ENCODE peak calls at places on chromosome 10, in eight cellular contexts. J is brain microvascular endothelial cell; S is lower lobe of right lung; P is stimulated activated CD4-positive, alpha-beta T cell treated with anti-CD3 and anti-CD28 coated beads, Interleukin-15, amount 100 ng/mL, for 1 hour; Q is left cardiac atrium; N is fibroblast of pulmonary artery; B is HCT116; M is activated T-helper 1 cell treated with Interleukin-2 at 50 U/mL for 16 hours. U is an unnamed sample.

GRCh38 chr10:97542169-97543024 is 30.2 kb upstream of the ANKRD2 start:
- DNase-seq in J (peak), S (no peak), P (no peak), Q (peak), N (peak), B (peak), M (no peak), U (peak)

GRCh38 chr10:126171555-126171954 is 216.7 kb downstream of the ADAM12 start:
- DNase-seq in J (peak), S (no peak), P (no peak), Q (no peak), N (peak), B (no peak), M (no peak), U (no peak)

GRCh38 chr10:45370202-45370955 is 3.6 kb upstream of the ALOX5 start:
- DNase-seq in J (no peak), S (no peak), P (no peak), Q (no peak), N (no peak), B (no peak), M (no peak), U (no peak)

GRCh38 chr10:122264442-122264841 is 6.7 kb upstream of the BTBD16 start:
- DNase-seq in J (no peak), S (no peak), P (no peak), Q (no peak), N (no peak), B (no peak), M (no peak), U (no peak)

GRCh38 chr10:77405771-77406241 is 231.8 kb downstream of the KCNMA1 start:
- DNase-seq in J (peak), S (peak), P (no peak), Q (peak), N (peak), B (peak), M (no peak), U (peak)

GRCh38 chr10:87740232-87740631 is 77.8 kb downstream of the ATAD1 start:
- DNase-seq in J (no peak), S (no peak), P (no peak), Q (no peak), N (peak), B (no peak), M (no peak), U (peak)

GRCh38 chr10:93916257-93917063 is 22.7 kb downstream of the SLC35G1 start:
- DNase-seq in J (no peak), S (no peak), P (no peak), Q (no peak), N (peak), B (peak), M (no peak), U (peak)

GRCh38 chr10:11742009-11742778 is at the start of gene ECHDC3:
- DNase-seq in J (peak), S (peak), P (no peak), Q (peak), N (peak), B (no peak), M (peak), U (no peak)

GRCh38 chr10:48187713-48188541 is 86.6 kb downstream of the FRMPD2 start:
- DNase-seq in J (no peak), S (no peak), P (no peak), Q (no peak), N (no peak), B (no peak), M (no peak), U (no peak)

GRCh38 chr10:31296754-31297153 is 22.3 kb upstream of the ZEB1 start:
- DNase-seq in J (no peak), S (no peak), P (no peak), Q (no peak), N (no peak), B (no peak), M (no peak), U (no peak)

GRCh38 chr10:94963901-94964300 is 25.4 kb downstream of the CYP2C9 start:
- DNase-seq in J (peak), S (no peak), P (no peak), Q (no peak), N (peak), B (peak), M (no peak), U (peak)

GRCh38 chr10:94997763-94998174 is 59.3 kb downstream of the CYP2C9 start:
- DNase-seq in J (no peak), S (no peak), P (no peak), Q (no peak), N (no peak), B (no peak), M (no peak), U (no peak)

GRCh38 chr10:47253651-47254375 is 46.2 kb upstream of the GDF10 start:
- DNase-seq in J (peak), S (no peak), P (no peak), Q (peak), N (peak), B (no peak), M (no peak), U (no peak)

GRCh38 chr10:133126431-133127290 is 33.4 kb upstream of the KNDC1 start:
- DNase-seq in J (no peak), S (peak), P (no peak), Q (peak), N (no peak), B (no peak), M (no peak), U (no peak)

GRCh38 chr10:31341552-31341951 is 22.5 kb downstream of the ZEB1 start:
- DNase-seq in J (no peak), S (no peak), P (no peak), Q (no peak), N (no peak), B (no peak), M (no peak), U (no peak)

GRCh38 chr10:29862926-29863614 is 196.3 kb downstream of the JCAD start:
- DNase-seq in J (peak), S (no peak), P (no peak), Q (no peak), N (peak), B (peak), M (no peak), U (peak)

GRCh38 chr10:3053145-3053544 is 14.2 kb upstream of the PFKP start:
- DNase-seq in J (no peak), S (no peak), P (no peak), Q (no peak), N (no peak), B (no peak), M (no peak), U (no peak)

GRCh38 chr10:91712315-91712714 is 79.4 kb upstream of the PPP1R3C start:
- DNase-seq in J (no peak), S (no peak), P (no peak), Q (no peak), N (no peak), B (no peak), M (no peak), U (no peak)

GRCh38 chr10:132182591-132182990 is 4.2 kb upstream of the DPYSL4 start:
- DNase-seq in J (no peak), S (no peak), P (no peak), Q (no peak), N (no peak), B (no peak), M (no peak), U (no peak)

GRCh38 chr10:30671011-30671616 is 41.6 kb upstream of the LYZL2 start:
- DNase-seq in J (peak), S (no peak), P (no peak), Q (no peak), N (peak), B (peak), M (no peak), U (no peak)

GRCh38 chr10:110350812-110351211 is 46.1 kb upstream of the SMNDC1 start:
- DNase-seq in J (no peak), S (no peak), P (no peak), Q (no peak), N (no peak), B (no peak), M (no peak), U (no peak)

GRCh38 chr10:79328737-79329504 is 18.3 kb upstream of the PPIF start:
- DNase-seq in J (peak), S (peak), P (no peak), Q (peak), N (no peak), B (no peak), M (no peak), U (no peak)

GRCh38 chr10:113052076-113052830 is 102.2 kb downstream of the TCF7L2 start:
- DNase-seq in J (no peak), S (no peak), P (no peak), Q (no peak), N (peak), B (no peak), M (no peak), U (no peak)

GRCh38 chr10:110918633-110919348 is at the start of gene BBIP1:
- DNase-seq in J (peak), S (no peak), P (peak), Q (no peak), N (peak), B (peak), M (peak), U (peak)

GRCh38 chr10:26503911-26504310 is 65.8 kb downstream of the APBB1IP start:
- DNase-seq in J (no peak), S (no peak), P (no peak), Q (no peak), N (no peak), B (no peak), M (no peak), U (no peak)

GRCh38 chr10:7892146-7892545 is 73.8 kb downstream of the TAF3 start:
- DNase-seq in J (no peak), S (no peak), P (no peak), Q (no peak), N (peak), B (no peak), M (no peak), U (no peak)

U was measured in HS-5.